ENCODE peak calls at places on chromosomes 12 and 14, in five cellular contexts. One of them, this sample, is unnamed.

GRCh38 chr14:30998100-30998706 is 27.2 kb upstream of the AP4S1 start:
- DNase-seq in lower leg skin: no peak
- DNase-seq in foreskin fibroblast: no peak
- DNase-seq in adrenal gland: no peak
- DNase-seq in WTC11: no peak
- DNase-seq in this sample: no peak

GRCh38 chr12:24948452-24948815 is 467 bp downstream of the BCAT1 start:
- DNase-seq in lower leg skin: no peak
- DNase-seq in foreskin fibroblast: peak; percentile 55
- DNase-seq in adrenal gland: no peak
- DNase-seq in WTC11: no peak
- DNase-seq in this sample: no peak

GRCh38 chr12:76310110-76310509 is 38.1 kb downstream of the BBS10 start:
- DNase-seq in lower leg skin: no peak
- DNase-seq in foreskin fibroblast: peak; percentile 50
- DNase-seq in adrenal gland: no peak
- DNase-seq in WTC11: no peak
- DNase-seq in this sample: no peak

GRCh38 chr12:92096346-92097136 is 49.1 kb downstream of the BTG1 start:
- DNase-seq in lower leg skin: no peak
- DNase-seq in foreskin fibroblast: no peak
- DNase-seq in adrenal gland: no peak
- DNase-seq in WTC11: no peak
- DNase-seq in this sample: no peak

GRCh38 chr12:132942611-132943010 is 13.5 kb downstream of the ZNF605 start:
- DNase-seq in lower leg skin: no peak
- DNase-seq in foreskin fibroblast: no peak
- DNase-seq in adrenal gland: no peak
- DNase-seq in WTC11: no peak
- DNase-seq in this sample: no peak

GRCh38 chr14:93050761-93051160 is 65.0 kb downstream of the ITPK1 start:
- DNase-seq in lower leg skin: no peak
- DNase-seq in foreskin fibroblast: no peak
- DNase-seq in adrenal gland: no peak
- DNase-seq in WTC11: no peak
- DNase-seq in this sample: no peak

GRCh38 chr12:10557766-10558165 is 52.1 kb downstream of the EIF2S3B start:
- DNase-seq in lower leg skin: no peak
- DNase-seq in foreskin fibroblast: no peak
- DNase-seq in adrenal gland: no peak
- DNase-seq in WTC11: no peak
- DNase-seq in this sample: no peak

GRCh38 chr14:66074546-66074945 is 411.6 kb upstream of the CCDC196 start:
- DNase-seq in lower leg skin: no peak
- DNase-seq in foreskin fibroblast: no peak
- DNase-seq in adrenal gland: no peak
- DNase-seq in WTC11: no peak
- DNase-seq in this sample: no peak

GRCh38 chr14:75196064-75196463 is 19.7 kb upstream of the TMED10 start:
- DNase-seq in lower leg skin: no peak
- DNase-seq in foreskin fibroblast: no peak
- DNase-seq in adrenal gland: no peak
- DNase-seq in WTC11: no peak
- DNase-seq in this sample: no peak

GRCh38 chr14:96098309-96098998 is 59.3 kb downstream of the C14orf132 start:
- DNase-seq in lower leg skin: peak; percentile 84
- DNase-seq in foreskin fibroblast: peak; percentile 87
- DNase-seq in adrenal gland: no peak
- DNase-seq in WTC11: peak; percentile 79
- DNase-seq in this sample: no peak
- TF ChIP-seq CTCF in lower leg skin: no peak
- TF ChIP-seq CTCF in foreskin fibroblast: peak; percentile 92
- TF ChIP-seq CTCF in adrenal gland: no peak
- TF ChIP-seq CTCF in WTC11: peak; percentile 72
- TF ChIP-seq CTCF in this sample: no peak

GRCh38 chr12:93676408-93677194 is 574 bp upstream of the CRADD start:
- DNase-seq in lower leg skin: no peak
- DNase-seq in foreskin fibroblast: no peak
- DNase-seq in adrenal gland: no peak
- DNase-seq in WTC11: no peak
- DNase-seq in this sample: no peak

GRCh38 chr12:93678779-93679178 is 1.6 kb downstream of the CRADD start:
- DNase-seq in lower leg skin: no peak
- DNase-seq in foreskin fibroblast: no peak
- DNase-seq in adrenal gland: no peak
- DNase-seq in WTC11: no peak
- DNase-seq in this sample: no peak

GRCh38 chr12:93674386-93674785 is 2.8 kb upstream of the CRADD start:
- DNase-seq in lower leg skin: no peak
- DNase-seq in foreskin fibroblast: no peak
- DNase-seq in adrenal gland: no peak
- DNase-seq in WTC11: no peak
- DNase-seq in this sample: no peak

GRCh38 chr12:93679308-93679933 is 2.2 kb downstream of the CRADD start:
- DNase-seq in lower leg skin: no peak
- DNase-seq in foreskin fibroblast: no peak
- DNase-seq in adrenal gland: peak; percentile 46
- DNase-seq in WTC11: no peak
- DNase-seq in this sample: no peak

DNA sequence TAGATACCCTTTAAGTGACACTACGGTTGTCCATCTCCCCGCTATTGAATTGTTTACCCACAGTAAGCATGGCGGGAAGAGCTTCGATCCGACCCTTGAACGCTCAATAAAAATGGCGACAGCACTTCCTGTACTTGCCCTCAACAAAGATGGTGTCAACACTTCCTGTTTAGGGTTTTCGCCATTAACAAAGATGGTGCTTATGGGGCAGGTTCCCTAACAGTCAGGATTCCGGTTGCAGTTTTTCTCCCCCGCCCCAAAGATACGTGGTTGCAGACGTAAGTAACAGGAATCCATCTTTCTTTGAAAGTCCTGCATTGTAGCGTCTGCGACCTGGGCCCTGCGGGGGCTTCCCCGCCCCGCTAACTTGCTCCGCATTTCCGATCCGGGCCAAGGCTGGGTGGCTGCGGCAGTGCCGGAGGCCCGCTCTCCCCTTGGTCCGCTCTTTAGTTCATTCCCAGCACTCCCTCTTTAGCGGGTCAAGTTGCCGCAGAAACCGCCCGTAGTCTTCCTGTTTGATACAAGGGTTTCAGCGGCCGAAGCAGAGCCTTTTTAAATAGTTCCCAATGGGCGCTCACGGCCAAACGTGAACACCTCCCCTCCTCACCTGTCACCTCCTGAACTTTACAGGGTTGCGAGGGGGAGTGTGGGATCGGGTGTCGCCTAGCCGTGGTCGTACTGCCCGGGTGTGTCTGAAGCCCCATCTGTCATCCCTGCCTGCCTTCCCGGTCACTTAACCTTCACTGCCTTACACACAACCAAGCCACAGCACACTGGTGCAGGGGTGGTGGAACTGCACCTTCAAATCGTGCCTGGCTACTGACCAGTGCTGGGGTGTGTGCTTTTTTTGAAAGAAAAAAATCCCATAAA is at the start of gene CRADD:
- DNase-seq in lower leg skin: peak; percentile 94
- DNase-seq in foreskin fibroblast: peak; percentile 97
- DNase-seq in adrenal gland: peak; percentile 89
- DNase-seq in WTC11: peak; percentile 74
- DNase-seq in this sample: peak; percentile 88
- TF ChIP-seq CTCF in lower leg skin: no peak
- TF ChIP-seq CTCF in foreskin fibroblast: no peak
- TF ChIP-seq CTCF in adrenal gland: no peak
- TF ChIP-seq CTCF in WTC11: no peak
- TF ChIP-seq CTCF in this sample: no peak

DNA sequence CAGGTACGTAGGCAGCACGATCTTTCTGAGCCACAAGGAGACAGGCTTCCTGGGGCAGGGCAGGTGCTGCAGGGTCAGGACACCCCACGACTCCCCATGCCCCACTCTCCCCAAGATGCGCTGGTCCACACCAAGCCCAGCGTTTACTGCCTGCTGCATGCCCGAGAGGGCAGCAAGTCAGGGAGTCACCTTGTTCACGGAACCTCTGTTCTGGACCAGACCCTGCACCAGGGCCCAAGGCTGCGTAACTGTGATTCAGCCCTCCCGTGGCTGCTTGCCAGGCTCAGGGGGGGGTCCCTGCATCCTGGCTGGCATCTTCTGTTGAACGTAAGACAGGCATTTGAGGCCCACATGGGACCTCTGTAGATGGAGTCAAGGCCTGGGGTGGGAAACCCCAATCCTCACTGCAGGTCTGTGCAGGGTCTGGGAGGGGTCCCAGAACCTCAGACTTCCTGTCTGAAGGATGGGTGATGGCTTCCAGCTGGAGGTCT is 228.6 kb upstream of the RTL1 start:
- DNase-seq in lower leg skin: no peak
- DNase-seq in foreskin fibroblast: no peak
- DNase-seq in adrenal gland: no peak
- DNase-seq in WTC11: no peak
- DNase-seq in this sample: peak; percentile 44
- TF ChIP-seq CTCF in lower leg skin: no peak
- TF ChIP-seq CTCF in foreskin fibroblast: no peak
- TF ChIP-seq CTCF in adrenal gland: no peak
- TF ChIP-seq CTCF in WTC11: no peak
- TF ChIP-seq CTCF in this sample: no peak

GRCh38 chr14:99441157-99441870 is 39.3 kb downstream of the SETD3 start:
- DNase-seq in lower leg skin: no peak
- DNase-seq in foreskin fibroblast: peak; percentile 7
- DNase-seq in adrenal gland: no peak
- DNase-seq in WTC11: peak; percentile 47
- DNase-seq in this sample: no peak
- TF ChIP-seq CTCF in lower leg skin: no peak
- TF ChIP-seq CTCF in foreskin fibroblast: peak; percentile 17
- TF ChIP-seq CTCF in adrenal gland: no peak
- TF ChIP-seq CTCF in WTC11: no peak
- TF ChIP-seq CTCF in this sample: no peak

GRCh38 chr12:11663128-11663527 is 13.7 kb downstream of the ETV6 start:
- DNase-seq in lower leg skin: no peak
- DNase-seq in foreskin fibroblast: no peak
- DNase-seq in adrenal gland: no peak
- DNase-seq in WTC11: no peak
- DNase-seq in this sample: no peak
- TF ChIP-seq CTCF in lower leg skin: no peak
- TF ChIP-seq CTCF in foreskin fibroblast: no peak
- TF ChIP-seq CTCF in adrenal gland: no peak
- TF ChIP-seq CTCF in WTC11: no peak
- TF ChIP-seq CTCF in this sample: no peak